ENCODE peak calls at places on chromosomes 7 and 10, in six cellular contexts. One of them, this sample, is unnamed.

GRCh38 chr10:43863859-43864591 is 215.3 kb upstream of the ZNF32 start:
- DNase-seq in K562: no peak
- DNase-seq in GM12878: no peak
- DNase-seq in WTC11: no peak
- DNase-seq in H1: no peak
- DNase-seq in HCT116: no peak
- DNase-seq in this sample: peak

GRCh38 chr7:138773176-138773575 is 24.6 kb upstream of the TMEM213 start:
- DNase-seq in K562: no peak
- DNase-seq in GM12878: no peak
- DNase-seq in WTC11: no peak
- DNase-seq in H1: no peak
- DNase-seq in HCT116: no peak
- DNase-seq in this sample: no peak

GRCh38 chr10:31004611-31005193 is 27.0 kb downstream of the ZNF438 start:
- DNase-seq in K562: no peak
- DNase-seq in GM12878: no peak
- DNase-seq in WTC11: no peak
- DNase-seq in H1: no peak
- DNase-seq in HCT116: no peak
- DNase-seq in this sample: no peak

GRCh38 chr10:42491001-42491592 is 147.3 kb downstream of the ZNF33B start:
- DNase-seq in K562: no peak
- DNase-seq in GM12878: no peak
- DNase-seq in WTC11: no peak
- DNase-seq in H1: no peak
- DNase-seq in HCT116: no peak
- DNase-seq in this sample: no peak

GRCh38 chr10:3499120-3499519 is 285.9 kb downstream of the KLF6 start:
- DNase-seq in K562: no peak
- DNase-seq in GM12878: no peak
- DNase-seq in WTC11: no peak
- DNase-seq in H1: no peak
- DNase-seq in HCT116: no peak
- DNase-seq in this sample: no peak

GRCh38 chr7:47988496-47989386 is 9.3 kb upstream of the HUS1 start:
- DNase-seq in K562: no peak
- DNase-seq in GM12878: no peak
- DNase-seq in WTC11: no peak
- DNase-seq in H1: no peak
- DNase-seq in HCT116: no peak
- DNase-seq in this sample: peak

GRCh38 chr10:63273575-63273974 is 140.4 kb downstream of the NRBF2 start:
- DNase-seq in K562: no peak
- DNase-seq in GM12878: no peak
- DNase-seq in WTC11: no peak
- DNase-seq in H1: no peak
- DNase-seq in HCT116: no peak
- DNase-seq in this sample: no peak

GRCh38 chr10:88066876-88067275 is 203.5 kb downstream of the PTEN start:
- DNase-seq in K562: no peak
- DNase-seq in GM12878: no peak
- DNase-seq in WTC11: no peak
- DNase-seq in H1: no peak
- DNase-seq in HCT116: no peak
- DNase-seq in this sample: no peak

GRCh38 chr10:124082555-124082954 is 10.8 kb downstream of the CHST15 start:
- DNase-seq in K562: no peak
- DNase-seq in GM12878: no peak
- DNase-seq in WTC11: no peak
- DNase-seq in H1: no peak
- DNase-seq in HCT116: no peak
- DNase-seq in this sample: no peak

GRCh38 chr10:116771101-116771705 is 28.8 kb upstream of the HSPA12A start:
- DNase-seq in K562: no peak
- DNase-seq in GM12878: no peak
- DNase-seq in WTC11: no peak
- DNase-seq in H1: no peak
- DNase-seq in HCT116: no peak
- DNase-seq in this sample: peak

GRCh38 chr7:114073711-114074110 is 154.9 kb upstream of the PPP1R3A start:
- DNase-seq in K562: no peak
- DNase-seq in GM12878: no peak
- DNase-seq in WTC11: no peak
- DNase-seq in H1: no peak
- DNase-seq in HCT116: no peak
- DNase-seq in this sample: no peak

GRCh38 chr7:96657347-96658010 is 52.2 kb downstream of the SEM1 start:
- DNase-seq in K562: no peak
- DNase-seq in GM12878: no peak
- DNase-seq in WTC11: peak
- DNase-seq in H1: peak
- DNase-seq in HCT116: no peak
- DNase-seq in this sample: no peak

GRCh38 chr7:119175916-119176627 is 951.6 kb downstream of the ANKRD7 start:
- DNase-seq in K562: no peak
- DNase-seq in GM12878: peak
- DNase-seq in WTC11: peak
- DNase-seq in H1: peak
- DNase-seq in HCT116: peak
- DNase-seq in this sample: peak

GRCh38 chr7:132977234-132977633 is 104.7 kb downstream of the CHCHD3 start:
- DNase-seq in K562: no peak
- DNase-seq in GM12878: no peak
- DNase-seq in WTC11: no peak
- DNase-seq in H1: no peak
- DNase-seq in HCT116: no peak
- DNase-seq in this sample: no peak

GRCh38 chr10:32950457-32951109 is 7.4 kb downstream of the ITGB1 start:
- DNase-seq in K562: no peak
- DNase-seq in GM12878: no peak
- DNase-seq in WTC11: no peak
- DNase-seq in H1: no peak
- DNase-seq in HCT116: no peak
- DNase-seq in this sample: no peak

DNA sequence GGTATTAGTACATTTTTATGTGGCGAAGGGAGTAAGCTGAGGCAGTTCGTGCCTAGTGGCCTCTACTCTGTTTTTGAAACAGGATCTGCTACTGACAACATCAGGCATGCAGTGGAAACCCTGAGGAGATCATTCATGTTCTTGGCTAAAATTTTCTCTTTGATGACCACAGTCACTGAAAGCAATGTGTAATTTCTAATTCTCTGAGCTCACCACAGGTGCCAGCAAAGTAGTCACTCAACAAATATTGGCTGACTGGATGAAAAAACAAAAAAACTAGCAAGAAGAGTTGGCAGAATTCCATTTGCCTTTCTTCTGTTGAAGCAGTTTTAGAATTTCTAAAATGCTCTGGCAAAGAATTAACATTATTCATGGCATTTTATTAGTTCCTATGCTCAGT is 176.5 kb upstream of the KCTD7 start:
- DNase-seq in K562: no peak
- DNase-seq in GM12878: no peak
- DNase-seq in WTC11: no peak
- DNase-seq in H1: no peak
- DNase-seq in HCT116: no peak
- DNase-seq in this sample: peak
- TF ChIP-seq ATF3 in K562: no peak
- TF ChIP-seq ATF3 in GM12878: no peak
- TF ChIP-seq ATF3 in WTC11: no peak
- TF ChIP-seq ATF3 in H1: no peak
- TF ChIP-seq ATF3 in HCT116: no peak
- TF ChIP-seq ATF3 in this sample: no peak

GRCh38 chr10:24885551-24885950 is 66.9 kb downstream of the PRTFDC1 start:
- DNase-seq in K562: no peak
- DNase-seq in GM12878: no peak
- DNase-seq in WTC11: no peak
- DNase-seq in H1: no peak
- DNase-seq in HCT116: no peak
- DNase-seq in this sample: no peak

GRCh38 chr10:24886281-24886680 is 66.1 kb downstream of the PRTFDC1 start:
- DNase-seq in K562: no peak
- DNase-seq in GM12878: no peak
- DNase-seq in WTC11: no peak
- DNase-seq in H1: no peak
- DNase-seq in HCT116: no peak
- DNase-seq in this sample: no peak

GRCh38 chr10:24884316-24884715 is 68.1 kb downstream of the PRTFDC1 start:
- DNase-seq in K562: no peak
- DNase-seq in GM12878: no peak
- DNase-seq in WTC11: no peak
- DNase-seq in H1: no peak
- DNase-seq in HCT116: no peak
- DNase-seq in this sample: no peak

GRCh38 chr10:24884793-24885192 is 67.6 kb downstream of the PRTFDC1 start:
- DNase-seq in K562: no peak
- DNase-seq in GM12878: no peak
- DNase-seq in WTC11: peak
- DNase-seq in H1: no peak
- DNase-seq in HCT116: no peak
- DNase-seq in this sample: no peak

DNA sequence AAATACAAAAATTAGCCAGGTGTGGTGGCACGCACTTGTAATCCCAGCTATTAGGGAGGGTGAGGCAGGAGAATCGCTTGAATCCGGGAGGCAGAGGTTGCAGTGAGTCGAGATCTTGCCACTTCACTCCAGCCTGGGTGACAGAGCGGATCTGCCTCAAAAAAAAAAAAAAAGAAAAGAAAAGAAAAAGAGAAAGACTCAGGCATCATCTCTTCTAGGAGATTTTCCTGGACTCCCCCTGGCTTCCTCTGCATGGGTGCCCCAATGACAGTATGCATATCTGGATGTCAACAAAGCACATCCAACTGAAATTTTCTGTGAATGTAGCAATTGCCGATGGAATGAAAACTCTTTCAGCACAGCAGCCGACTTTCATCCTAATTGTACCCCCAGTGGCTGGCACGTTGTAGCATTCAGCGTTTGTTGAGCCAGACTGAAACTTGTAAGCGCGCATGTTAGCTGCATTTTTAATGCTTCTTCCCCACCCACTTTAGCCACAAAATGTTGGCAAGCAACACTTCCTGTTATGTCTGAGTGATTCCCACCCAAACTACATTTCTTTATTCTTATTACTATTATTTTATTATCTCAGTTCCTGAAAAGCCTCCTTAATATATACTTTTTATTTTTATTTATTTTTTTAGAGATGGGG is 70.2 kb downstream of the PRTFDC1 start:
- DNase-seq in K562: no peak
- DNase-seq in GM12878: peak
- DNase-seq in WTC11: no peak
- DNase-seq in H1: no peak
- DNase-seq in HCT116: no peak
- DNase-seq in this sample: no peak
- TF ChIP-seq ATF3 in K562: no peak
- TF ChIP-seq ATF3 in GM12878: no peak
- TF ChIP-seq ATF3 in WTC11: no peak
- TF ChIP-seq ATF3 in H1: no peak
- TF ChIP-seq ATF3 in HCT116: no peak
- TF ChIP-seq ATF3 in this sample: no peak

GRCh38 chr10:17229967-17230682 is 2.1 kb downstream of the VIM start:
- DNase-seq in K562: peak
- DNase-seq in GM12878: peak
- DNase-seq in WTC11: peak
- DNase-seq in H1: peak
- DNase-seq in HCT116: peak
- DNase-seq in this sample: no peak
- TF ChIP-seq ATF3 in K562: no peak
- TF ChIP-seq ATF3 in GM12878: no peak
- TF ChIP-seq ATF3 in WTC11: no peak
- TF ChIP-seq ATF3 in H1: no peak
- TF ChIP-seq ATF3 in HCT116: no peak
- TF ChIP-seq ATF3 in this sample: no peak

DNA sequence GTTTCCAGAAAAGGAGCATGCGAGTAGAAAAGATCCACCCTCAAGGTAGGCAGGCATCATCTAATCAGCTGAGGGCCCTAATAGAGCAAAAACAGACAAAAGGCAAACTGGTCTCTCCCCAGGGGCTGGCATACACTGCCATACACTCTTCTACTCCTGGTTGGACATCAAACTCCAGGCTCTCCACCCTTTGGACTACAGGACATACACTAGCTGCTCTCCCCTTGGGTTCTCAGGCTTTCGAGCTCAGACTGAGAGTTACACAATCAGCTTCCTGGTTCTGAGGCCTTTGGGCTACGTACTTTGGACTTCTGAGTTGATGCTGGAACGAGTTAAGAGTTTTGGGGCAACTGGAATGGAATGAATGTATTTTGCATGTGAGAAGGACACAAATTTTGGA is 50.9 kb upstream of the TM9SF3 start:
- DNase-seq in K562: no peak
- DNase-seq in GM12878: no peak
- DNase-seq in WTC11: no peak
- DNase-seq in H1: no peak
- DNase-seq in HCT116: no peak
- DNase-seq in this sample: peak
- TF ChIP-seq ATF3 in K562: no peak
- TF ChIP-seq ATF3 in GM12878: no peak
- TF ChIP-seq ATF3 in WTC11: no peak
- TF ChIP-seq ATF3 in H1: no peak
- TF ChIP-seq ATF3 in HCT116: no peak
- TF ChIP-seq ATF3 in this sample: no peak

GRCh38 chr7:351256-351655 is 61.3 kb downstream of the FOXL3 start:
- DNase-seq in K562: no peak
- DNase-seq in GM12878: no peak
- DNase-seq in WTC11: no peak
- DNase-seq in H1: no peak
- DNase-seq in HCT116: no peak
- DNase-seq in this sample: no peak
- TF ChIP-seq ATF3 in K562: no peak
- TF ChIP-seq ATF3 in GM12878: no peak
- TF ChIP-seq ATF3 in WTC11: no peak
- TF ChIP-seq ATF3 in H1: no peak
- TF ChIP-seq ATF3 in HCT116: no peak
- TF ChIP-seq ATF3 in this sample: no peak

GRCh38 chr7:24501452-24502134 is 71.7 kb upstream of the PALS2 start:
- DNase-seq in K562: no peak
- DNase-seq in GM12878: no peak
- DNase-seq in WTC11: no peak
- DNase-seq in H1: no peak
- DNase-seq in HCT116: no peak
- DNase-seq in this sample: no peak

GRCh38 chr7:24494832-24495231 is 78.4 kb upstream of the PALS2 start:
- DNase-seq in K562: no peak
- DNase-seq in GM12878: no peak
- DNase-seq in WTC11: no peak
- DNase-seq in H1: no peak
- DNase-seq in HCT116: no peak
- DNase-seq in this sample: no peak

GRCh38 chr7:24496031-24496430 is 77.2 kb upstream of the PALS2 start:
- DNase-seq in K562: no peak
- DNase-seq in GM12878: no peak
- DNase-seq in WTC11: no peak
- DNase-seq in H1: no peak
- DNase-seq in HCT116: no peak
- DNase-seq in this sample: no peak

GRCh38 chr7:24500599-24501451 is 72.4 kb upstream of the PALS2 start:
- DNase-seq in K562: no peak
- DNase-seq in GM12878: no peak
- DNase-seq in WTC11: no peak
- DNase-seq in H1: no peak
- DNase-seq in HCT116: no peak
- DNase-seq in this sample: no peak

GRCh38 chr7:24498439-24498838 is 74.8 kb upstream of the PALS2 start:
- DNase-seq in K562: no peak
- DNase-seq in GM12878: no peak
- DNase-seq in WTC11: no peak
- DNase-seq in H1: no peak
- DNase-seq in HCT116: no peak
- DNase-seq in this sample: no peak
- TF ChIP-seq ATF3 in K562: no peak
- TF ChIP-seq ATF3 in GM12878: no peak
- TF ChIP-seq ATF3 in WTC11: no peak
- TF ChIP-seq ATF3 in H1: no peak
- TF ChIP-seq ATF3 in HCT116: no peak
- TF ChIP-seq ATF3 in this sample: no peak

This sample was measured in HepG2.